ENCODE peak calls at places on chromosomes 12 and 14, in ten cellular contexts. M is fibroblast of pulmonary artery, X is left ventricle myocardium inferior, V is A549, H is GM12865, C is ovary, W is HFF-Myc, K is H9, N is IMR-90, E is uterus. J is an unnamed sample.

GRCh38 chr14:53032161-53032803 is 81.4 kb upstream of the FERMT2 start:
- DNase-seq in M (peak), X (no peak), V (peak), H (no peak), C (no peak), W (peak), K (no peak), N (peak), E (no peak), J (peak)

GRCh38 chr14:23160924-23161522 is 22.4 kb downstream of the SLC7A8 start:
- DNase-seq in M (peak), X (no peak), V (peak), H (no peak), C (peak), W (no peak), K (peak), N (peak), E (peak), J (peak)

GRCh38 chr12:124679533-124680371 is 112.3 kb upstream of the NCOR2 start:
- DNase-seq in M (no peak), X (peak), V (no peak), H (no peak), C (no peak), W (no peak), K (no peak), N (no peak), E (peak), J (no peak)

GRCh38 chr14:50311974-50312733 is at the start of the genes DMAC2L and L2HGDH:
- DNase-seq in M (peak), X (peak), V (peak), H (peak), C (peak), W (peak), K (peak), N (peak), E (peak), J (peak)

GRCh38 chr14:104514156-104514848 is 65.3 kb upstream of the C14orf180 start:
- DNase-seq in M (no peak), X (peak), V (no peak), H (no peak), C (no peak), W (no peak), K (peak), N (no peak), E (no peak), J (no peak)

GRCh38 chr12:95319694-95320331 is 102.2 kb downstream of the VEZT start:
- DNase-seq in M (no peak), X (no peak), V (peak), H (no peak), C (no peak), W (no peak), K (no peak), N (peak), E (no peak), J (no peak)

GRCh38 chr14:59997496-59997895 is 77.6 kb downstream of the LRRC9 start:
- DNase-seq in M (peak), X (no peak), V (no peak), H (no peak), C (no peak), W (no peak), K (no peak), N (no peak), E (no peak), J (no peak)

GRCh38 chr12:252634-253033 is 10.0 kb downstream of the SLC6A13 start:
- DNase-seq in M (no peak), X (no peak), V (no peak), H (no peak), C (no peak), W (no peak), K (no peak), N (no peak), E (no peak), J (no peak)

GRCh38 chr14:69077841-69078240 is 75.1 kb downstream of the DCAF5 start:
- DNase-seq in M (peak), X (no peak), V (peak), H (no peak), C (no peak), W (no peak), K (no peak), N (peak), E (no peak), J (peak)

GRCh38 chr12:101051901-101052550 is 158.0 kb downstream of the SLC5A8 start:
- DNase-seq in M (peak), X (no peak), V (peak), H (no peak), C (peak), W (peak), K (no peak), N (peak), E (no peak), J (no peak)

GRCh38 chr12:47648056-47648579 is 57.7 kb downstream of the RPAP3 start:
- DNase-seq in M (no peak), X (no peak), V (no peak), H (no peak), C (no peak), W (no peak), K (no peak), N (no peak), E (no peak), J (no peak)

GRCh38 chr12:12357697-12358476 is 1.0 kb downstream of the BORCS5 start:
- DNase-seq in M (no peak), X (no peak), V (no peak), H (peak), C (no peak), W (no peak), K (no peak), N (peak), E (no peak), J (peak)

GRCh38 chr14:102255401-102256190 is 49.4 kb downstream of the MOK start:
- DNase-seq in M (peak), X (peak), V (peak), H (no peak), C (peak), W (no peak), K (no peak), N (peak), E (no peak), J (peak)

GRCh38 chr14:61417890-61418455 is 96.6 kb downstream of the PRKCH start:
- DNase-seq in M (no peak), X (no peak), V (no peak), H (no peak), C (no peak), W (no peak), K (no peak), N (no peak), E (no peak), J (no peak)

GRCh38 chr14:92690171-92691011 is 58.0 kb downstream of the LGMN start:
- DNase-seq in M (peak), X (no peak), V (peak), H (peak), C (no peak), W (no peak), K (peak), N (peak), E (peak), J (peak)

GRCh38 chr12:132327351-132328171 is 1.8 kb downstream of the GALNT9 start:
- DNase-seq in M (peak), X (no peak), V (peak), H (no peak), C (peak), W (peak), K (no peak), N (peak), E (peak), J (peak)

GRCh38 chr12:89439946-89440345 is 84.7 kb downstream of the GALNT4 start:
- DNase-seq in M (peak), X (no peak), V (no peak), H (no peak), C (no peak), W (no peak), K (no peak), N (peak), E (no peak), J (peak)

GRCh38 chr12:32918890-32919791 is 22.6 kb upstream of the PKP2 start:
- DNase-seq in M (peak), X (no peak), V (peak), H (peak), C (peak), W (no peak), K (no peak), N (peak), E (no peak), J (peak)

GRCh38 chr14:76456200-76456599 is 80.3 kb downstream of the ESRRB start:
- DNase-seq in M (peak), X (no peak), V (peak), H (peak), C (no peak), W (peak), K (peak), N (peak), E (no peak), J (peak)

GRCh38 chr12:77099799-77100198 is 34.4 kb upstream of the E2F7 start:
- DNase-seq in M (no peak), X (no peak), V (no peak), H (no peak), C (no peak), W (no peak), K (no peak), N (no peak), E (no peak), J (no peak)

GRCh38 chr12:124633269-124633953 is 66.0 kb upstream of the NCOR2 start:
- DNase-seq in M (peak), X (no peak), V (peak), H (no peak), C (no peak), W (no peak), K (no peak), N (peak), E (no peak), J (no peak)

GRCh38 chr12:17588968-17589367 is 501.0 kb downstream of the RERGL start:
- DNase-seq in M (no peak), X (no peak), V (peak), H (no peak), C (no peak), W (no peak), K (peak), N (no peak), E (no peak), J (no peak)
- TF ChIP-seq CTCF in M (no peak), X (no peak), V (peak), H (peak), C (no peak), W (no peak), K (peak), N (no peak), E (no peak), J (no peak)

GRCh38 chr12:7078163-7078562 is 14.1 kb downstream of the C1R start:
- DNase-seq in M (no peak), X (no peak), V (peak), H (no peak), C (no peak), W (no peak), K (no peak), N (no peak), E (no peak), J (no peak)
- TF ChIP-seq CTCF in M (no peak), X (no peak), V (peak), H (no peak), C (no peak), W (no peak), K (no peak), N (no peak), E (no peak), J (no peak)

DNA sequence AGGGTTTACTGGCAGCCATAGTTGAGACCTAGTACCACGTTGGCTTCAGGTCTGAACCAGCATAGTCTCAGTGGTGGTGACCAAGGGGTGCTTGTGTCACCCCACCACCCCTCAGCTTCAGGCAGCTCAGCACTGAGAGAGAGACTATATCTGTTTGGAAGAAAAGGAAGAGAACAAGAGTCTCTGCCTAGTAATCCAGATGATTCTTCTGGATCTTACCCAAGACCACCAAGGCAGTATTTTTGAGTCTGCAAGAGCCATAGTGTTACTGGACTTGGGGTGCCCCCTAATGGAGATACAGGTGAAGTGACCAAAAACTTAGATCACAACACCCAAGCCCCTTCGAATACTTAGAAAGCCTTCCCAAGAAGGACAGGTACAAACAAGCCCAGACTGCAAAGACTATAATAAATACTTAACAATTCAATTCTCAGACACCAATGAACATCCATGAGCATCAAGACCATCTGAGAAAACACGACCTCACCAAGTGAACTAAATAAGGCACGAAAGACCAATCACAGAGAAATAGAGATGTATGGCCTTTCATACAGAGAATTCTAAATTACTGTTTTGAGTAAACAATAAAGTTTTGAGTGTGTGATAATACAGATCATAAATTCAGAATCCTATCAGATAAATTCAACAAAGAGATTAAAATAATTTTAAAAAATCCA is 107.0 kb downstream of the HELB start:
- DNase-seq in M (peak), X (no peak), V (peak), H (peak), C (no peak), W (peak), K (peak), N (peak), E (no peak), J (peak)
- TF ChIP-seq CTCF in M (peak), X (peak), V (peak), H (peak), C (no peak), W (peak), K (peak), N (peak), E (peak), J (peak)

GRCh38 chr14:89537911-89538310 is 120.9 kb upstream of the FOXN3 start:
- DNase-seq in M (no peak), X (no peak), V (no peak), H (no peak), C (no peak), W (no peak), K (no peak), N (no peak), E (no peak), J (no peak)
- TF ChIP-seq CTCF in M (no peak), X (no peak), V (no peak), H (no peak), C (no peak), W (no peak), K (peak), N (no peak), E (no peak), J (peak)